ENCODE peak calls at places on chromosomes 2 and 18, in eight cellular contexts. One of them, this sample, is unnamed.

GRCh38 chr2:50763776-50764175 is 268.2 kb downstream of the NRXN1 start:
- DNase-seq in PC-9: no peak
- DNase-seq in lower lobe of right lung: no peak
- DNase-seq in uterus: no peak
- DNase-seq in GM12865: no peak
- DNase-seq in H9: no peak
- DNase-seq in lower leg skin: no peak
- DNase-seq in GM20000: no peak
- DNase-seq in this sample: no peak

GRCh38 chr2:42117923-42118758 is 51.0 kb upstream of the EML4 start:
- DNase-seq in GM12865: peak; percentile 38
- DNase-seq in lower leg skin: no peak
- DNase-seq in lower lobe of right lung: no peak
- DNase-seq in uterus: no peak
- DNase-seq in PC-9: peak; percentile 100
- DNase-seq in GM20000: no peak
- DNase-seq in H9: peak; percentile 43
- DNase-seq in this sample: no peak

GRCh38 chr18:6746386-6746960 is 17.0 kb downstream of the ARHGAP28 start:
- DNase-seq in GM12865: no peak
- DNase-seq in H9: no peak
- DNase-seq in uterus: no peak
- DNase-seq in PC-9: no peak
- DNase-seq in lower lobe of right lung: no peak
- DNase-seq in GM20000: no peak
- DNase-seq in lower leg skin: no peak
- DNase-seq in this sample: no peak

GRCh38 chr2:81007104-81007503 is 702.6 kb upstream of the LRRTM1 start:
- DNase-seq in lower lobe of right lung: no peak
- DNase-seq in GM20000: no peak
- DNase-seq in H9: no peak
- DNase-seq in uterus: no peak
- DNase-seq in PC-9: no peak
- DNase-seq in GM12865: no peak
- DNase-seq in lower leg skin: no peak
- DNase-seq in this sample: no peak

GRCh38 chr18:6576706-6577375 is 152.7 kb upstream of the ARHGAP28 start:
- DNase-seq in H9: no peak
- DNase-seq in lower lobe of right lung: no peak
- DNase-seq in uterus: no peak
- DNase-seq in lower leg skin: no peak
- DNase-seq in GM20000: no peak
- DNase-seq in PC-9: no peak
- DNase-seq in GM12865: no peak
- DNase-seq in this sample: no peak

GRCh38 chr2:101952551-101952950 is 39.2 kb upstream of the IL1R2 start:
- DNase-seq in PC-9: no peak
- DNase-seq in uterus: no peak
- DNase-seq in lower lobe of right lung: no peak
- DNase-seq in H9: no peak
- DNase-seq in lower leg skin: no peak
- DNase-seq in GM12865: no peak
- DNase-seq in GM20000: no peak
- DNase-seq in this sample: no peak

GRCh38 chr2:47534179-47534919 is 131.4 kb downstream of the MSH2 start:
- DNase-seq in uterus: peak; percentile 91
- DNase-seq in lower lobe of right lung: no peak
- DNase-seq in GM12865: no peak
- DNase-seq in lower leg skin: no peak
- DNase-seq in GM20000: no peak
- DNase-seq in PC-9: peak; percentile 42
- DNase-seq in H9: no peak
- DNase-seq in this sample: no peak

GRCh38 chr18:48576454-48576766 is 37.6 kb downstream of the CTIF start:
- DNase-seq in GM12865: no peak
- DNase-seq in GM20000: no peak
- DNase-seq in lower lobe of right lung: no peak
- DNase-seq in H9: no peak
- DNase-seq in PC-9: no peak
- DNase-seq in uterus: no peak
- DNase-seq in lower leg skin: no peak
- DNase-seq in this sample: no peak

GRCh38 chr2:191366199-191366598 is 121.0 kb downstream of the MYO1B start:
- DNase-seq in lower lobe of right lung: no peak
- DNase-seq in lower leg skin: no peak
- DNase-seq in GM12865: no peak
- DNase-seq in PC-9: peak; percentile 76
- DNase-seq in GM20000: no peak
- DNase-seq in H9: no peak
- DNase-seq in uterus: no peak
- DNase-seq in this sample: no peak

GRCh38 chr18:45248240-45248903 is 366.9 kb upstream of the SLC14A2 start:
- DNase-seq in lower leg skin: peak; percentile 41
- DNase-seq in H9: no peak
- DNase-seq in lower lobe of right lung: no peak
- DNase-seq in uterus: no peak
- DNase-seq in PC-9: no peak
- DNase-seq in GM12865: no peak
- DNase-seq in GM20000: no peak
- DNase-seq in this sample: no peak

GRCh38 chr18:70289351-70290330 is 796 bp downstream of the SOCS6 start:
- DNase-seq in PC-9: no peak
- DNase-seq in GM12865: peak; percentile 57
- DNase-seq in lower leg skin: no peak
- DNase-seq in H9: peak; percentile 43
- DNase-seq in GM20000: peak; percentile 85
- DNase-seq in lower lobe of right lung: peak; percentile 62
- DNase-seq in uterus: no peak
- DNase-seq in this sample: peak; percentile 83

GRCh38 chr2:27351802-27352598 is 4.6 kb downstream of the GTF3C2 start:
- DNase-seq in lower leg skin: no peak
- DNase-seq in GM20000: no peak
- DNase-seq in PC-9: no peak
- DNase-seq in GM12865: no peak
- DNase-seq in lower lobe of right lung: no peak
- DNase-seq in H9: no peak
- DNase-seq in uterus: no peak
- DNase-seq in this sample: no peak

GRCh38 chr2:159807183-159808037 is 9.4 kb upstream of the CD302 start:
- DNase-seq in GM12865: peak; percentile 47
- DNase-seq in H9: peak; percentile 48
- DNase-seq in uterus: peak; percentile 31
- DNase-seq in lower leg skin: no peak
- DNase-seq in GM20000: peak; percentile 26
- DNase-seq in PC-9: no peak
- DNase-seq in lower lobe of right lung: no peak
- DNase-seq in this sample: peak; percentile 34

GRCh38 chr2:223967981-223968380 is 10.7 kb downstream of the MRPL44 start:
- DNase-seq in GM12865: no peak
- DNase-seq in lower lobe of right lung: no peak
- DNase-seq in PC-9: peak; percentile 57
- DNase-seq in lower leg skin: no peak
- DNase-seq in uterus: no peak
- DNase-seq in H9: no peak
- DNase-seq in GM20000: no peak
- DNase-seq in this sample: no peak

GRCh38 chr2:60958800-60959199 is 58.7 kb upstream of the PEX13 start:
- DNase-seq in lower lobe of right lung: no peak
- DNase-seq in H9: no peak
- DNase-seq in GM20000: no peak
- DNase-seq in uterus: no peak
- DNase-seq in PC-9: peak; percentile 79
- DNase-seq in lower leg skin: no peak
- DNase-seq in GM12865: no peak
- DNase-seq in this sample: no peak

GRCh38 chr2:106953779-106954178 is 67.8 kb upstream of the ST6GAL2 start:
- DNase-seq in PC-9: no peak
- DNase-seq in uterus: no peak
- DNase-seq in lower leg skin: no peak
- DNase-seq in lower lobe of right lung: no peak
- DNase-seq in H9: no peak
- DNase-seq in GM12865: no peak
- DNase-seq in GM20000: no peak
- DNase-seq in this sample: no peak

GRCh38 chr2:24513672-24514071 is 22.6 kb downstream of the NCOA1 start:
- DNase-seq in H9: no peak
- DNase-seq in PC-9: no peak
- DNase-seq in lower lobe of right lung: no peak
- DNase-seq in GM12865: no peak
- DNase-seq in GM20000: no peak
- DNase-seq in lower leg skin: no peak
- DNase-seq in uterus: no peak
- DNase-seq in this sample: no peak

GRCh38 chr2:98869272-98869641 is 66.8 kb downstream of the CRACDL start:
- DNase-seq in H9: peak; percentile 48
- DNase-seq in GM12865: no peak
- DNase-seq in lower leg skin: peak; percentile 67
- DNase-seq in uterus: no peak
- DNase-seq in lower lobe of right lung: peak; percentile 92
- DNase-seq in GM20000: no peak
- DNase-seq in PC-9: peak; percentile 100
- DNase-seq in this sample: no peak

GRCh38 chr2:116879646-116880045 is 934.8 kb upstream of the DDX18 start:
- DNase-seq in lower leg skin: no peak
- DNase-seq in PC-9: no peak
- DNase-seq in GM12865: no peak
- DNase-seq in GM20000: no peak
- DNase-seq in uterus: no peak
- DNase-seq in lower lobe of right lung: no peak
- DNase-seq in H9: no peak
- DNase-seq in this sample: no peak

DNA sequence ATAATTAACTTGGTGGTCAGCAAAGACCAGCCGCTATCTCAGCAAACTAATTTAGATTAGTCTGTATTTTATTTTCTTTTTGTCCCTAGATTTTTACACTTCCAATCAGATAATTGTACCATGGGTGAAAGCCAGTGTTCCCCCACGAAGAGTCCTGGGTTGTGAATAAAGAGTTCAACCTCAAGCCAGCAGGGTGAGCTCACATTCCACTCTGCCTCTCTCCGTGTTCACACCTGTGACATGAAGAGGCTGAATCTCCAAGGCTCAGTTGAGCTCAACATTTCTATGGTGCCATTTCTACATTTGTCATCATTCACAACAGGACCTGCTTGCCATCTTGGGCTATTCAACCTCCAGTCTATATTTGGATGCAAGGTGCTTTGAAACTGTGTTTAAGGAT is 771.5 kb downstream of the GALR1 start:
- DNase-seq in PC-9: no peak
- DNase-seq in GM20000: no peak
- DNase-seq in lower leg skin: no peak
- DNase-seq in lower lobe of right lung: no peak
- DNase-seq in H9: no peak
- DNase-seq in uterus: no peak
- DNase-seq in GM12865: no peak
- DNase-seq in this sample: no peak
- TF ChIP-seq CTCF in PC-9: no peak
- TF ChIP-seq CTCF in GM20000: no peak
- TF ChIP-seq CTCF in lower leg skin: no peak
- TF ChIP-seq CTCF in lower lobe of right lung: no peak
- TF ChIP-seq CTCF in H9: peak; percentile 64
- TF ChIP-seq CTCF in uterus: no peak
- TF ChIP-seq CTCF in GM12865: no peak
- TF ChIP-seq CTCF in this sample: no peak

GRCh38 chr2:70340921-70341765 is 39.3 kb upstream of the FAM136A start:
- DNase-seq in lower lobe of right lung: no peak
- DNase-seq in H9: peak; percentile 72
- DNase-seq in GM20000: peak; percentile 64
- DNase-seq in lower leg skin: peak; percentile 20
- DNase-seq in GM12865: peak; percentile 35
- DNase-seq in uterus: no peak
- DNase-seq in PC-9: peak; percentile 70
- DNase-seq in this sample: peak; percentile 64
- TF ChIP-seq CTCF in lower lobe of right lung: peak; percentile 71
- TF ChIP-seq CTCF in H9: peak; percentile 90
- TF ChIP-seq CTCF in GM20000: peak; percentile 39
- TF ChIP-seq CTCF in lower leg skin: no peak
- TF ChIP-seq CTCF in GM12865: peak; percentile 75
- TF ChIP-seq CTCF in uterus: peak; percentile 55
- TF ChIP-seq CTCF in PC-9: peak; percentile 90
- TF ChIP-seq CTCF in this sample: peak; percentile 75

GRCh38 chr2:163737563-163737962 is 1.8 kb upstream of the FIGN start:
- DNase-seq in GM12865: no peak
- DNase-seq in uterus: no peak
- DNase-seq in lower lobe of right lung: no peak
- DNase-seq in lower leg skin: no peak
- DNase-seq in H9: no peak
- DNase-seq in GM20000: no peak
- DNase-seq in PC-9: no peak
- DNase-seq in this sample: no peak

GRCh38 chr2:163734911-163735691 is 707 bp downstream of the FIGN start:
- DNase-seq in H9: no peak
- DNase-seq in PC-9: no peak
- DNase-seq in GM20000: no peak
- DNase-seq in uterus: no peak
- DNase-seq in lower lobe of right lung: no peak
- DNase-seq in lower leg skin: no peak
- DNase-seq in GM12865: no peak
- DNase-seq in this sample: no peak

GRCh38 chr2:163735692-163736432 is at the start of gene FIGN:
- DNase-seq in lower lobe of right lung: peak; percentile 74
- DNase-seq in lower leg skin: peak; percentile 52
- DNase-seq in uterus: peak; percentile 66
- DNase-seq in GM12865: no peak
- DNase-seq in H9: peak; percentile 82
- DNase-seq in PC-9: peak; percentile 57
- DNase-seq in GM20000: no peak
- DNase-seq in this sample: peak; percentile 41

GRCh38 chr2:163737169-163737439 is 1.3 kb upstream of the FIGN start:
- DNase-seq in uterus: no peak
- DNase-seq in H9: no peak
- DNase-seq in PC-9: no peak
- DNase-seq in GM20000: no peak
- DNase-seq in lower leg skin: no peak
- DNase-seq in GM12865: no peak
- DNase-seq in lower lobe of right lung: no peak
- DNase-seq in this sample: no peak

GRCh38 chr2:163736433-163737168 is 793 bp upstream of the FIGN start:
- DNase-seq in GM12865: no peak
- DNase-seq in lower leg skin: no peak
- DNase-seq in lower lobe of right lung: peak; percentile 52
- DNase-seq in H9: peak; percentile 75
- DNase-seq in PC-9: peak; percentile 45
- DNase-seq in uterus: peak; percentile 33
- DNase-seq in GM20000: peak; percentile 34
- DNase-seq in this sample: peak; percentile 31
- TF ChIP-seq CTCF in GM12865: no peak
- TF ChIP-seq CTCF in lower leg skin: no peak
- TF ChIP-seq CTCF in lower lobe of right lung: no peak
- TF ChIP-seq CTCF in H9: peak; percentile 48
- TF ChIP-seq CTCF in PC-9: no peak
- TF ChIP-seq CTCF in uterus: peak; percentile 12
- TF ChIP-seq CTCF in GM20000: no peak
- TF ChIP-seq CTCF in this sample: no peak

DNA sequence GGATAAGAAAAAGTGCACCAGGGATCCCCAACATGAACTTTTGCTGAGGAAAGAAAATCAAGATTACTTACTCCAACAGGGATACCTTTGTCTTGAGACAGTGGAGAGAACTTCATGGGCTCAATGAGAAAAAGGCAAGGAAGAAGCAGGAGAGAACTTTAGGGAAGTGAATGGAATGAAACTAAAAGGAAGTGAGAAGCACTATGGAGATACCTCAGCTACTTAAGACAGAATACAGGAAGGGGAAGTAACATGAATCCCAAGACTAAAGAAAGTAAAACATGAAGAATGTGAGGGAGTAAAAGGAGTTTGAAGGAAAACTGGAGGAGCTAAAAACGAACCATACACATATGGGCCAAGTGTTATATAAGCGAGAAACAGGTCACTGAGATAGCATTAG is 32.4 kb upstream of the ACTR3 start:
- DNase-seq in lower lobe of right lung: no peak
- DNase-seq in uterus: no peak
- DNase-seq in GM12865: no peak
- DNase-seq in lower leg skin: no peak
- DNase-seq in PC-9: no peak
- DNase-seq in GM20000: no peak
- DNase-seq in H9: no peak
- DNase-seq in this sample: no peak
- TF ChIP-seq CTCF in lower lobe of right lung: no peak
- TF ChIP-seq CTCF in uterus: no peak
- TF ChIP-seq CTCF in GM12865: no peak
- TF ChIP-seq CTCF in lower leg skin: no peak
- TF ChIP-seq CTCF in PC-9: no peak
- TF ChIP-seq CTCF in GM20000: no peak
- TF ChIP-seq CTCF in H9: no peak
- TF ChIP-seq CTCF in this sample: no peak

This sample was measured in GM13977.